ENCODE peak calls at places on chromosomes 6 and 20, in six cellular contexts. One of them, this sample, is unnamed.
A peak's percentile ranks its signal among the peaks of the same experiment; 100 is the strongest.

GRCh38 chr6:127447780-127448179 is 11.4 kb downstream of the KIAA0408 start:
- DNase-seq in heart left ventricle: no peak
- DNase-seq in hypothalamus: no peak
- DNase-seq in mesothelial cell of epicardium: no peak
- DNase-seq in memory B cell: no peak
- DNase-seq in T follicular helper cell: no peak
- DNase-seq in this sample: no peak

GRCh38 chr6:83867527-83868161 is 8.2 kb downstream of the CYB5R4 start:
- DNase-seq in heart left ventricle: peak; percentile 54
- DNase-seq in hypothalamus: no peak
- DNase-seq in mesothelial cell of epicardium: no peak
- DNase-seq in memory B cell: no peak
- DNase-seq in T follicular helper cell: no peak
- DNase-seq in this sample: peak; percentile 27

GRCh38 chr20:44640522-44640921 is 11.0 kb downstream of the ADA start:
- DNase-seq in heart left ventricle: no peak
- DNase-seq in hypothalamus: no peak
- DNase-seq in mesothelial cell of epicardium: no peak
- DNase-seq in memory B cell: no peak
- DNase-seq in T follicular helper cell: no peak
- DNase-seq in this sample: no peak

GRCh38 chr20:57880155-57880648 is 170.4 kb upstream of the PMEPA1 start:
- DNase-seq in heart left ventricle: peak; percentile 51
- DNase-seq in hypothalamus: no peak
- DNase-seq in mesothelial cell of epicardium: peak; percentile 36
- DNase-seq in memory B cell: no peak
- DNase-seq in T follicular helper cell: no peak
- DNase-seq in this sample: no peak

GRCh38 chr20:38728911-38729642 is 4.8 kb downstream of the SLC32A1 start:
- DNase-seq in heart left ventricle: no peak
- DNase-seq in hypothalamus: no peak
- DNase-seq in mesothelial cell of epicardium: no peak
- DNase-seq in memory B cell: peak; percentile 25
- DNase-seq in T follicular helper cell: no peak
- DNase-seq in this sample: no peak

GRCh38 chr6:135869857-135870256 is 18.4 kb downstream of the PDE7B start:
- DNase-seq in heart left ventricle: no peak
- DNase-seq in hypothalamus: no peak
- DNase-seq in mesothelial cell of epicardium: no peak
- DNase-seq in memory B cell: no peak
- DNase-seq in T follicular helper cell: no peak
- DNase-seq in this sample: no peak

GRCh38 chr6:141388666-141389065 is 744.1 kb upstream of the GJE1 start:
- DNase-seq in heart left ventricle: no peak
- DNase-seq in hypothalamus: no peak
- DNase-seq in mesothelial cell of epicardium: no peak
- DNase-seq in memory B cell: no peak
- DNase-seq in T follicular helper cell: no peak
- DNase-seq in this sample: no peak

GRCh38 chr6:158313989-158314388 is 1.7 kb downstream of the TULP4 start:
- DNase-seq in heart left ventricle: no peak
- DNase-seq in hypothalamus: no peak
- DNase-seq in mesothelial cell of epicardium: no peak
- DNase-seq in memory B cell: no peak
- DNase-seq in T follicular helper cell: no peak
- DNase-seq in this sample: no peak

GRCh38 chr20:31666258-31667042 is 28.7 kb downstream of the COX4I2 start:
- DNase-seq in heart left ventricle: peak; percentile 66
- DNase-seq in hypothalamus: no peak
- DNase-seq in mesothelial cell of epicardium: no peak
- DNase-seq in memory B cell: no peak
- DNase-seq in T follicular helper cell: no peak
- DNase-seq in this sample: no peak

GRCh38 chr6:46993846-46994245 is 48.3 kb downstream of the ADGRF1 start:
- DNase-seq in heart left ventricle: no peak
- DNase-seq in hypothalamus: no peak
- DNase-seq in mesothelial cell of epicardium: no peak
- DNase-seq in memory B cell: no peak
- DNase-seq in T follicular helper cell: no peak
- DNase-seq in this sample: no peak

GRCh38 chr20:41165001-41165882 is 27.9 kb downstream of the PLCG1 start:
- DNase-seq in heart left ventricle: peak; percentile 18
- DNase-seq in hypothalamus: no peak
- DNase-seq in mesothelial cell of epicardium: no peak
- DNase-seq in memory B cell: no peak
- DNase-seq in T follicular helper cell: no peak
- DNase-seq in this sample: no peak

GRCh38 chr20:43761396-43762340 is 34.9 kb upstream of the GTSF1L start:
- DNase-seq in heart left ventricle: no peak
- DNase-seq in hypothalamus: no peak
- DNase-seq in mesothelial cell of epicardium: no peak
- DNase-seq in memory B cell: no peak
- DNase-seq in T follicular helper cell: no peak
- DNase-seq in this sample: no peak

GRCh38 chr6:142372348-142372747 is 70.5 kb downstream of the ADGRG6 start:
- DNase-seq in heart left ventricle: no peak
- DNase-seq in hypothalamus: no peak
- DNase-seq in mesothelial cell of epicardium: no peak
- DNase-seq in memory B cell: no peak
- DNase-seq in T follicular helper cell: no peak
- DNase-seq in this sample: no peak

GRCh38 chr6:27477318-27478013 is 4.6 kb upstream of the ZNF184 start:
- DNase-seq in heart left ventricle: no peak
- DNase-seq in hypothalamus: no peak
- DNase-seq in mesothelial cell of epicardium: no peak
- DNase-seq in memory B cell: no peak
- DNase-seq in T follicular helper cell: no peak
- DNase-seq in this sample: no peak

GRCh38 chr20:11849976-11850670 is 67.6 kb upstream of the BTBD3 start:
- DNase-seq in heart left ventricle: no peak
- DNase-seq in hypothalamus: no peak
- DNase-seq in mesothelial cell of epicardium: no peak
- DNase-seq in memory B cell: no peak
- DNase-seq in T follicular helper cell: no peak
- DNase-seq in this sample: no peak

GRCh38 chr6:109167557-109167956 is 72.2 kb downstream of the CEP57L1 start:
- DNase-seq in heart left ventricle: no peak
- DNase-seq in hypothalamus: no peak
- DNase-seq in mesothelial cell of epicardium: no peak
- DNase-seq in memory B cell: no peak
- DNase-seq in T follicular helper cell: no peak
- DNase-seq in this sample: no peak